ENCODE peak calls at places on chromosomes 1 and 21, in four cellular contexts. X is BJ, B is transverse colon, D is MCF 10A. G is an unnamed sample.
A peak's percentile ranks its signal among the peaks of the same experiment; 100 is the strongest.

GRCh38 chr21:33870768-33871167 is 44.8 kb downstream of the ATP5PO start:
- DNase-seq in D (peak; percentile 22), B (no peak), X (no peak), G (no peak)

GRCh38 chr1:41461790-41462679 is 22.4 kb downstream of the EDN2 start:
- DNase-seq in B (peak; percentile 14), D (no peak), X (no peak), G (no peak)

GRCh38 chr1:66520655-66521054 is 13.3 kb upstream of the SGIP1 start:
- DNase-seq in D (no peak), B (no peak), X (no peak), G (no peak)

GRCh38 chr1:222641269-222641948 is 23.5 kb downstream of the MIA3 start:
- DNase-seq in X (no peak), B (no peak), D (no peak), G (no peak)

GRCh38 chr1:94679336-94680007 is 137.9 kb upstream of the F3 start:
- DNase-seq in X (no peak), B (no peak), D (no peak), G (no peak)

GRCh38 chr1:203278087-203278884 is 27.0 kb upstream of the BTG2 start:
- DNase-seq in B (peak; percentile 83), D (peak; percentile 35), X (peak; percentile 57), G (no peak)

GRCh38 chr1:8162168-8162567 is 136.1 kb upstream of the ERRFI1 start:
- DNase-seq in D (no peak), X (no peak), B (no peak), G (no peak)

GRCh38 chr1:158390342-158390741 is 8.9 kb downstream of the OR10T2 start:
- DNase-seq in B (no peak), D (no peak), X (no peak), G (no peak)

GRCh38 chr1:205298191-205298994 is 23.2 kb downstream of the NUAK2 start:
- DNase-seq in X (peak; percentile 78), D (peak; percentile 98), B (no peak), G (no peak)

GRCh38 chr21:8990326-8991087 is 1530.9 kb upstream of the TPTE start:
- DNase-seq in X (no peak), D (no peak), B (no peak), G (no peak)

GRCh38 chr1:116762281-116762680 is 8.1 kb downstream of the CD2 start:
- DNase-seq in D (no peak), X (no peak), B (no peak), G (no peak)

GRCh38 chr1:116909511-116910378 is at the start of gene PTGFRN:
- DNase-seq in B (peak; percentile 73), D (peak; percentile 74), X (no peak), G (peak; percentile 46)

GRCh38 chr1:2530501-2531361 is 668 bp upstream of the HES5 start:
- DNase-seq in B (peak; percentile 59), X (no peak), D (peak; percentile 72), G (no peak)

GRCh38 chr21:45578811-45579381 is 36.7 kb upstream of the SLC19A1 start:
- DNase-seq in D (no peak), X (no peak), B (peak; percentile 4), G (no peak)

GRCh38 chr1:20727746-20728316 is 4.7 kb downstream of the SH2D5 start:
- DNase-seq in X (no peak), D (no peak), B (no peak), G (no peak)

GRCh38 chr1:213389061-213389581 is 338.1 kb downstream of the RPS6KC1 start:
- DNase-seq in X (no peak), B (no peak), D (no peak), G (no peak)

GRCh38 chr1:177948336-177948972 is 21.4 kb downstream of the SEC16B start:
- DNase-seq in D (peak; percentile 86), B (peak; percentile 52), X (no peak), G (no peak)

GRCh38 chr1:181112071-181112929 is 23.8 kb downstream of the IER5 start:
- DNase-seq in B (peak; percentile 77), X (peak; percentile 98), D (peak; percentile 100), G (peak; percentile 86)

GRCh38 chr1:52920791-52921291 is 699 bp downstream of the ECHDC2 start:
- DNase-seq in X (no peak), B (peak; percentile 35), D (peak; percentile 33), G (no peak)

GRCh38 chr1:115838805-115839705 is 1.9 kb downstream of the NHLH2 start:
- DNase-seq in B (no peak), X (no peak), D (peak; percentile 54), G (no peak)

GRCh38 chr1:12776801-12777557 is 3.4 kb downstream of the PRAMEF12 start:
- DNase-seq in D (no peak), B (no peak), X (no peak), G (no peak)

GRCh38 chr1:9766759-9767442 is 56.9 kb downstream of the CLSTN1 start:
- DNase-seq in X (peak; percentile 99), B (no peak), D (peak; percentile 93), G (no peak)

GRCh38 chr1:198018529-198018928 is 101.4 kb downstream of the LHX9 start:
- DNase-seq in X (peak; percentile 88), D (peak; percentile 98), B (no peak), G (no peak)

GRCh38 chr1:61446531-61446991 is 278.4 kb downstream of the TM2D1 start:
- DNase-seq in B (no peak), X (no peak), D (no peak), G (no peak)

GRCh38 chr1:9009438-9010366 is 16.5 kb downstream of the SLC2A7 start:
- DNase-seq in B (peak; percentile 47), D (peak; percentile 28), X (no peak), G (no peak)

GRCh38 chr1:96962807-96963206 is 241.2 kb downstream of the PTBP2 start:
- DNase-seq in D (peak; percentile 8), B (no peak), X (no peak), G (no peak)

GRCh38 chr1:21900766-21901472 is 36.2 kb downstream of the HSPG2 start:
- DNase-seq in X (no peak), D (no peak), B (no peak), G (no peak)

GRCh38 chr1:50974618-50974935 is 4.5 kb downstream of the CDKN2C start:
- DNase-seq in X (no peak), D (no peak), B (no peak), G (no peak)

GRCh38 chr1:14441302-14441741 is 157.2 kb upstream of the KAZN start:
- DNase-seq in B (no peak), X (peak; percentile 82), D (peak; percentile 73), G (no peak)

GRCh38 chr1:167515461-167515860 is 2.9 kb downstream of the CD247 start:
- DNase-seq in D (no peak), X (no peak), B (no peak), G (no peak)

GRCh38 chr1:55323760-55324159 is 108.6 kb upstream of the USP24 start:
- DNase-seq in X (no peak), B (no peak), D (no peak), G (no peak)

GRCh38 chr1:150268342-150268705 is 492 bp downstream of the APH1A start:
- DNase-seq in X (no peak), D (peak; percentile 56), B (peak; percentile 55), G (peak; percentile 65)

GRCh38 chr1:51472349-51472748 is 46.7 kb downstream of the EPS15 start:
- DNase-seq in B (no peak), X (no peak), D (no peak), G (no peak)

GRCh38 chr1:110133436-110133835 is 16.9 kb upstream of the SLC6A17 start:
- DNase-seq in B (no peak), X (no peak), D (no peak), G (no peak)

GRCh38 chr1:110606784-110607662 is 865 bp upstream of the KCNA2 start:
- DNase-seq in D (no peak), X (no peak), B (peak; percentile 11), G (no peak)

GRCh38 chr1:32861904-32862698 is 8.6 kb downstream of the FNDC5 start:
- DNase-seq in D (no peak), B (no peak), X (no peak), G (no peak)

GRCh38 chr1:178262101-178262500 is 168.2 kb downstream of the RASAL2 start:
- DNase-seq in B (no peak), D (no peak), X (no peak), G (no peak)

DNA sequence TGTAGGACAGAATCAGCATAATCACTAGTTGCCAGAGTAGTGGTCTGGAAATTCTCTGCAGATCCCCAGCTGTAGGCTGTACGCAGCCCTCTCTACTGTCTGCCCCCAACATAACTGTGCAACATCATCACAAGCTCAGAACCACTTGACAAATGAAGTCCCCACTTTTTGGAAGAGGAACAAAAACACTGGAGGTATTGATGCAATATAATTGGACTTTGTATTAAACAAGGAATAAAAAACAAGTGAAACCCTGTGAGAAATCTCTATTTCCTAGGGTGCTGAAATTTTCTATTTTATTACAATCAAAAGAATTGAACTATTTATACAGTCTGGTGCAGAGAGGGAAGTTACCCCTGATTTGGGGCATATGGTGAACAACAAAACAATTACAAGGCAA is 15.2 kb downstream of the PHTF1 start:
- DNase-seq in B (no peak), D (no peak), X (no peak), G (no peak)
- TF ChIP-seq CTCF in B (no peak), D (no peak), X (no peak), G (no peak)

DNA sequence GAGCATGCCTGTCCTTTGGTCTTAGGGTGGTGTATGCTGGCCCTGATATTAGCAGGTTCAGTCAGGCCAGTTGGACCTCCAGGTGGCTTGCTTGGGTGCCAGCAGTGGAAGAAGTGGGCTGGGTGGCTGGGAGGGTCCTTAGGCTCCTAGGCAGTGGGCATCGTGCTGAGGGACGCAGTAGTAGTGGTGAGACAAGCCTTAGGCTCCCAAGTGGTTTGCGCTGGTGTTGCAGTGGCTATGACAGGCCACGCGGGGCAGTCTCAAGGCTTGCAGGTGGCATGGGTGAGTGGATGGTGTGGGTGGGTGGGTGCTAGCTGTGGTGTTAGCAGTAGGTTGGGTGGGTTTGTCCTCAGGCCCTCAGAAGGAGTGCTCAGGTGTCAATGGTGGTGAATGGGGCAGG is 162.3 kb downstream of the FMN2 start:
- DNase-seq in B (no peak), X (no peak), D (no peak), G (no peak)
- TF ChIP-seq CTCF in B (no peak), X (no peak), D (no peak), G (no peak)

GRCh38 chr21:41772351-41773080 is 5.7 kb upstream of the RIPK4 start:
- DNase-seq in D (no peak), B (no peak), X (no peak), G (peak; percentile 28)
- TF ChIP-seq CTCF in D (no peak), B (no peak), X (no peak), G (no peak)

GRCh38 chr1:6188466-6188865 is 8.3 kb upstream of the CHD5 start:
- DNase-seq in D (peak; percentile 79), X (no peak), B (no peak), G (no peak)

GRCh38 chr1:6185151-6185550 is 5.0 kb upstream of the CHD5 start:
- DNase-seq in D (no peak), X (peak; percentile 63), B (no peak), G (no peak)

GRCh38 chr1:6184083-6184783 is 4.1 kb upstream of the CHD5 start:
- DNase-seq in X (no peak), D (peak; percentile 47), B (no peak), G (no peak)

GRCh38 chr1:6183520-6183989 is 3.4 kb upstream of the CHD5 start:
- DNase-seq in X (no peak), D (peak; percentile 31), B (no peak), G (no peak)

GRCh38 chr1:6185635-6186382 is 5.7 kb upstream of the CHD5 start:
- DNase-seq in X (no peak), B (no peak), D (peak; percentile 49), G (no peak)
- TF ChIP-seq CTCF in X (peak; percentile 62), B (peak; percentile 13), D (peak; percentile 38), G (peak; percentile 51)

GRCh38 chr1:155003227-155003765 is 694 bp downstream of the ZBTB7B start:
- DNase-seq in X (no peak), D (peak; percentile 68), B (peak; percentile 43), G (no peak)
- TF ChIP-seq CTCF in X (no peak), D (no peak), B (no peak), G (no peak)